ENCODE peak calls at places on chromosome 13, in eight cellular contexts. S is adrenal gland, U is NCI-H774, L is glutamatergic neuron, G is NCI-H2171, B is AG09309, H is H54, Y is GM12865. Z is an unnamed sample.

GRCh38 chr13:40152904-40153303 is 497.4 kb downstream of the COG6 start:
- DNase-seq in G (no peak), Y (no peak), H (no peak), U (no peak), B (no peak), S (no peak), L (no peak), Z (no peak)

GRCh38 chr13:20126460-20127262 is 34.2 kb downstream of the GJA3 start:
- DNase-seq in H (no peak), G (no peak), Y (no peak), U (no peak), S (no peak), L (no peak), B (no peak), Z (no peak)

GRCh38 chr13:26538363-26539317 is 18.8 kb upstream of the WASF3 start:
- DNase-seq in Y (no peak), L (no peak), U (no peak), G (no peak), H (no peak), B (no peak), S (no peak), Z (no peak)

GRCh38 chr13:46896346-46897138 is at the start of gene HTR2A:
- DNase-seq in H (no peak), L (no peak), U (no peak), B (no peak), S (peak), G (no peak), Y (peak), Z (no peak)

GRCh38 chr13:30963794-30964193 is 31.3 kb downstream of the TEX26 start:
- DNase-seq in H (no peak), L (no peak), B (no peak), U (no peak), G (no peak), Y (no peak), S (peak), Z (peak)

GRCh38 chr13:100203696-100204367 is 114.9 kb downstream of the PCCA start:
- DNase-seq in U (no peak), L (no peak), G (no peak), H (peak), S (no peak), Y (peak), B (no peak), Z (no peak)

GRCh38 chr13:110716235-110716505 is 2.7 kb downstream of the ING1 start:
- DNase-seq in S (peak), U (no peak), B (no peak), H (peak), Y (peak), G (no peak), L (peak), Z (no peak)

GRCh38 chr13:109345433-109345941 is 440.9 kb downstream of the IRS2 start:
- DNase-seq in L (no peak), U (no peak), S (no peak), B (no peak), G (no peak), Y (no peak), H (peak), Z (no peak)

GRCh38 chr13:39684531-39685137 is 29.2 kb downstream of the COG6 start:
- DNase-seq in L (no peak), S (no peak), G (no peak), Y (peak), U (no peak), H (no peak), B (no peak), Z (no peak)

GRCh38 chr13:47656651-47657050 is 344.4 kb downstream of the SUCLA2 start:
- DNase-seq in B (no peak), G (no peak), Y (no peak), S (no peak), U (no peak), H (no peak), L (no peak), Z (no peak)

GRCh38 chr13:48655291-48655690 is 1.6 kb downstream of the CYSLTR2 start:
- DNase-seq in Y (no peak), G (no peak), L (no peak), S (no peak), H (no peak), U (no peak), B (no peak), Z (no peak)

GRCh38 chr13:89061821-89062220 is 1390.7 kb downstream of the SLITRK5 start:
- DNase-seq in G (no peak), B (no peak), H (no peak), Y (no peak), S (no peak), U (peak), L (no peak), Z (no peak)

GRCh38 chr13:49112782-49113525 is 107.2 kb upstream of the MLNR start:
- DNase-seq in L (no peak), G (no peak), U (no peak), H (no peak), B (no peak), S (no peak), Y (no peak), Z (no peak)

GRCh38 chr13:100300708-100301107 is 211.8 kb downstream of the PCCA start:
- DNase-seq in H (no peak), L (peak), G (peak), B (no peak), S (peak), U (no peak), Y (no peak), Z (no peak)

GRCh38 chr13:41916173-41916954 is 44.5 kb downstream of the VWA8 start:
- DNase-seq in B (peak), Y (peak), G (no peak), L (no peak), U (no peak), S (no peak), H (no peak), Z (no peak)

GRCh38 chr13:41501281-41501680 is 43.9 kb downstream of the RGCC start:
- DNase-seq in G (no peak), L (no peak), Y (no peak), H (no peak), B (no peak), S (no peak), U (no peak), Z (no peak)

GRCh38 chr13:40517486-40518311 is 148.7 kb downstream of the FOXO1 start:
- DNase-seq in L (no peak), S (no peak), H (no peak), G (no peak), Y (peak), B (no peak), U (no peak), Z (no peak)

GRCh38 chr13:43005460-43006236 is 13.6 kb upstream of the EPSTI1 start:
- DNase-seq in L (no peak), G (no peak), B (no peak), U (no peak), H (no peak), Y (no peak), S (no peak), Z (no peak)

GRCh38 chr13:58893396-58893795 is 1261.9 kb downstream of the PCDH17 start:
- DNase-seq in H (no peak), U (no peak), L (no peak), Y (no peak), S (no peak), B (no peak), G (no peak), Z (no peak)

GRCh38 chr13:50400035-50400726 is 384.9 kb downstream of the KCNRG start:
- DNase-seq in U (no peak), B (no peak), S (peak), G (no peak), Y (no peak), H (no peak), L (no peak), Z (no peak)

GRCh38 chr13:72185756-72186155 is 318.8 kb upstream of the DACH1 start:
- DNase-seq in G (no peak), L (no peak), U (no peak), H (no peak), Y (no peak), S (no peak), B (no peak), Z (no peak)

GRCh38 chr13:31749929-31750328 is 10.6 kb downstream of the RXFP2 start:
- DNase-seq in L (no peak), G (no peak), B (peak), S (no peak), Y (no peak), U (no peak), H (no peak), Z (no peak)

GRCh38 chr13:53138369-53139036 is 109.9 kb downstream of the OLFM4 start:
- DNase-seq in L (no peak), G (peak), H (no peak), S (no peak), U (no peak), B (no peak), Y (no peak), Z (no peak)